ENCODE peak calls at places on chromosomes 11 and 22, in eight cellular contexts. I, W, J, N, F, C, A and E are unnamed samples.
A peak's percentile ranks its signal among the peaks of the same experiment; 100 is the strongest.

GRCh38 chr22:23834406-23834805 is 4.4 kb downstream of the DERL3 start:
- DNase-seq in I (no peak), F (no peak), N (no peak), J (no peak), W (no peak), A (no peak), C (no peak), E (no peak)

GRCh38 chr11:3060436-3061025 is 3.3 kb upstream of the CARS1 start:
- DNase-seq in I (no peak), N (no peak), W (no peak), F (no peak), A (no peak), J (no peak), C (peak; percentile 37), E (no peak)

GRCh38 chr11:58775066-58775708 is 43.4 kb upstream of the GLYAT start:
- DNase-seq in I (no peak), W (no peak), A (no peak), N (no peak), F (no peak), J (no peak), C (no peak), E (no peak)

GRCh38 chr11:126175261-126175885 is 36.1 kb downstream of the RPUSD4 start:
- DNase-seq in N (no peak), W (no peak), F (peak; percentile 10), C (no peak), I (no peak), A (no peak), J (no peak), E (peak; percentile 38)

GRCh38 chr22:29121124-29121523 is 48.3 kb downstream of the KREMEN1 start:
- DNase-seq in A (peak; percentile 89), I (no peak), W (no peak), N (no peak), F (peak; percentile 35), J (no peak), C (no peak), E (no peak)

GRCh38 chr22:41175546-41175945 is 29.6 kb upstream of the L3MBTL2 start:
- DNase-seq in F (peak; percentile 5), C (no peak), J (no peak), I (no peak), N (no peak), A (no peak), W (no peak), E (no peak)

GRCh38 chr11:119979716-119980115 is 158.2 kb downstream of the TRIM29 start:
- DNase-seq in A (no peak), W (no peak), F (no peak), J (no peak), N (no peak), C (no peak), I (no peak), E (no peak)

GRCh38 chr22:26718905-26719304 is 61.5 kb downstream of the MIAT start:
- DNase-seq in F (peak; percentile 82), A (peak; percentile 97), J (no peak), W (no peak), I (no peak), N (peak; percentile 92), C (no peak), E (peak; percentile 95)

GRCh38 chr11:59266491-59266890 is 53.8 kb upstream of the MPEG1 start:
- DNase-seq in I (no peak), N (no peak), C (no peak), J (no peak), F (no peak), A (no peak), W (no peak), E (no peak)

GRCh38 chr11:128692750-128693578 is 908 bp upstream of the FLI1 start:
- DNase-seq in N (no peak), I (no peak), F (peak; percentile 80), A (peak; percentile 37), J (no peak), C (peak; percentile 69), W (peak; percentile 51), E (peak; percentile 56)

GRCh38 chr22:49011769-49012598 is 815.7 kb downstream of the BRD1 start:
- DNase-seq in W (no peak), N (no peak), I (no peak), J (no peak), F (no peak), C (no peak), A (no peak), E (no peak)

GRCh38 chr11:29171350-29171950 is 845.4 kb downstream of the KCNA4 start:
- DNase-seq in C (no peak), F (no peak), J (no peak), W (no peak), A (peak; percentile 77), I (no peak), N (no peak), E (no peak)

GRCh38 chr11:86802601-86803051 is 2.3 kb downstream of the PRSS23 start:
- DNase-seq in F (peak; percentile 75), W (no peak), I (no peak), C (no peak), A (peak; percentile 38), J (peak; percentile 14), N (no peak), E (peak; percentile 38)

GRCh38 chr11:61728940-61729219 is 23.6 kb upstream of the MYRF start:
- DNase-seq in N (no peak), J (no peak), W (no peak), C (no peak), I (no peak), A (peak; percentile 83), F (peak; percentile 23), E (peak; percentile 81)

GRCh38 chr11:47943721-47944554 is 36.4 kb upstream of the PTPRJ start:
- DNase-seq in C (no peak), F (no peak), J (no peak), W (no peak), N (no peak), I (no peak), A (no peak), E (no peak)

GRCh38 chr11:14423633-14424032 is 64.7 kb upstream of the RRAS2 start:
- DNase-seq in C (no peak), A (peak; percentile 69), J (no peak), F (peak; percentile 47), W (no peak), N (peak; percentile 49), I (no peak), E (no peak)

GRCh38 chr11:65858354-65859133 is 564 bp upstream of the CFL1 start:
- DNase-seq in F (peak; percentile 34), A (no peak), N (no peak), C (no peak), I (no peak), J (no peak), W (no peak), E (no peak)

GRCh38 chr22:19477321-19478085 is 1.5 kb downstream of the UFD1 start:
- DNase-seq in I (no peak), W (no peak), C (no peak), J (no peak), N (no peak), A (no peak), F (peak; percentile 54), E (no peak)

GRCh38 chr22:49094858-49095257 is 732.8 kb downstream of the BRD1 start:
- DNase-seq in W (no peak), J (no peak), A (no peak), I (no peak), N (no peak), C (no peak), F (no peak), E (no peak)

GRCh38 chr11:27553186-27553585 is 46.6 kb upstream of the LIN7C start:
- DNase-seq in F (no peak), A (no peak), I (no peak), J (no peak), N (no peak), W (no peak), C (no peak), E (no peak)

GRCh38 chr11:128511712-128512111 is 75.6 kb downstream of the ETS1 start:
- DNase-seq in J (no peak), A (no peak), I (no peak), W (no peak), F (no peak), C (no peak), N (no peak), E (no peak)

GRCh38 chr11:103085758-103086365 is 6.1 kb downstream of the DCUN1D5 start:
- DNase-seq in C (no peak), J (no peak), I (no peak), F (peak; percentile 29), N (peak; percentile 10), W (no peak), A (peak; percentile 91), E (no peak)

GRCh38 chr11:111045874-111046273 is 199.7 kb upstream of the POU2AF2 start:
- DNase-seq in F (peak; percentile 9), A (no peak), N (no peak), C (no peak), W (no peak), J (no peak), I (no peak), E (no peak)

GRCh38 chr11:92826136-92826535 is 143.3 kb upstream of the MTNR1B start:
- DNase-seq in A (no peak), J (no peak), W (no peak), N (peak; percentile 47), F (no peak), C (no peak), I (no peak), E (no peak)

GRCh38 chr22:24962094-24962493 is 9.6 kb downstream of the KIAA1671 start:
- DNase-seq in F (no peak), I (no peak), A (no peak), N (no peak), J (no peak), C (no peak), W (no peak), E (no peak)

GRCh38 chr11:86571273-86571948 is 101.0 kb downstream of the ME3 start:
- DNase-seq in A (peak; percentile 26), C (no peak), J (no peak), W (peak; percentile 32), I (no peak), N (no peak), F (no peak), E (no peak)

GRCh38 chr22:47245786-47246185 is 483.3 kb downstream of the TBC1D22A start:
- DNase-seq in N (no peak), F (no peak), I (no peak), W (no peak), C (no peak), J (no peak), A (no peak), E (no peak)

GRCh38 chr22:44719586-44720368 is 17.8 kb downstream of the PRR5 start:
- DNase-seq in N (no peak), A (no peak), C (peak; percentile 93), F (peak; percentile 19), I (no peak), J (no peak), W (no peak), E (no peak)

GRCh38 chr22:35539910-35540599 is 576 bp upstream of the RASD2 start:
- DNase-seq in W (peak; percentile 88), F (peak; percentile 82), N (no peak), I (peak; percentile 34), C (peak; percentile 78), A (peak; percentile 32), J (peak; percentile 31), E (peak; percentile 84)

GRCh38 chr22:43867839-43868652 is 5.7 kb upstream of the SULT4A1 start:
- DNase-seq in I (no peak), C (no peak), J (no peak), F (peak; percentile 84), A (peak; percentile 62), N (no peak), W (peak; percentile 94), E (peak; percentile 78)

GRCh38 chr22:28802595-28803087 is 2.3 kb upstream of the XBP1 start:
- DNase-seq in A (no peak), C (no peak), W (no peak), N (no peak), I (no peak), J (no peak), F (no peak), E (no peak)

GRCh38 chr11:55942785-55943392 is 6.7 kb upstream of the OR5I1 start:
- DNase-seq in J (peak; percentile 32), N (no peak), C (no peak), W (no peak), F (peak; percentile 59), A (peak; percentile 5), I (no peak), E (peak; percentile 2)